ENCODE peak calls at places on chromosomes 13 and 19, in six cellular contexts. F, M, I, Z, U and A are unnamed samples.

GRCh38 chr13:39197645-39198007 is 159.4 kb downstream of the NHLRC3 start:
- DNase-seq in F (no peak), M (no peak), I (no peak), Z (no peak), U (no peak), A (no peak)

GRCh38 chr13:94435604-94436226 is 43.8 kb downstream of the DCT start:
- DNase-seq in F (no peak), M (no peak), I (no peak), Z (no peak), U (no peak), A (peak)

GRCh38 chr13:113635709-113636108 is 22.3 kb downstream of the ATP4B start:
- DNase-seq in F (peak), M (no peak), I (no peak), Z (no peak), U (no peak), A (no peak)

GRCh38 chr19:39544201-39544903 is 4.4 kb upstream of the EID2 start:
- DNase-seq in F (no peak), M (no peak), I (no peak), Z (no peak), U (no peak), A (no peak)

GRCh38 chr19:2587001-2587719 is 111.2 kb downstream of the GADD45B start:
- DNase-seq in F (no peak), M (no peak), I (no peak), Z (no peak), U (no peak), A (no peak)

GRCh38 chr13:41554626-41555386 is 97.5 kb downstream of the RGCC start:
- DNase-seq in F (no peak), M (no peak), I (no peak), Z (no peak), U (no peak), A (peak)

GRCh38 chr19:30046522-30046921 is 104.5 kb downstream of the URI1 start:
- DNase-seq in F (no peak), M (no peak), I (no peak), Z (no peak), U (peak), A (no peak)

GRCh38 chr13:51714663-51715168 is 89.2 kb downstream of the DHRS12 start:
- DNase-seq in F (no peak), M (no peak), I (no peak), Z (no peak), U (peak), A (peak)

GRCh38 chr13:89380101-89380500 is 1708.9 kb downstream of the SLITRK5 start:
- DNase-seq in F (no peak), M (no peak), I (no peak), Z (no peak), U (no peak), A (no peak)

GRCh38 chr19:5447700-5448311 is 7.4 kb upstream of the ZNRF4 start:
- DNase-seq in F (no peak), M (no peak), I (no peak), Z (no peak), U (no peak), A (no peak)

GRCh38 chr13:50685491-50685890 is 158.0 kb downstream of the DLEU7 start:
- DNase-seq in F (peak), M (no peak), I (no peak), Z (peak), U (peak), A (no peak)

GRCh38 chr19:18098891-18099622 is 1.5 kb downstream of the MAST3 start:
- DNase-seq in F (no peak), M (peak), I (no peak), Z (no peak), U (no peak), A (peak)

GRCh38 chr19:11203194-11204075 is 6.1 kb upstream of the KANK2 start:
- DNase-seq in F (peak), M (peak), I (peak), Z (peak), U (peak), A (peak)

GRCh38 chr19:10565028-10565566 is 713 bp downstream of the KRI1 start:
- DNase-seq in F (peak), M (no peak), I (no peak), Z (no peak), U (peak), A (peak)

GRCh38 chr13:109883181-109884180 is 97.1 kb upstream of the IRS2 start:
- DNase-seq in F (peak), M (no peak), I (no peak), Z (no peak), U (no peak), A (no peak)

DNA sequence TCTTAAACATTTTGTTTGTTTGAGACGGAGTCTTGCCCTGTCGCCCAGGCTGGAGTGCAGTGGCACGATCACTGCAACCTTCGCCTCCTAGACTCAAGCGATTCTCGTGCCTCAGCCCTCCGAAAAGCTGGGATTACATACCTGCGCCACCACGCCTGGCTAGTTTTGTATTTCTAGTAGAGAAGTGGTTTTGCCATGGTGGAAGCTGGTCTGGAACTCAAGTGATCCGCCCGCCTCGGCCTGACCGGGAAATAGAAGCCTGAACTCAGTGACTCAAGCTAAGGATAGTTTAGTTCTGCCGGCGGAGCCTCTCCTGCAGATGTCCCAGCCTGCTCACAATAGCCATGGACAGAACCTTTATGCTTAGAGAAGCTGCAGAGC is 53.0 kb upstream of the ZNF254 start:
- DNase-seq in F (peak), M (peak), I (peak), Z (peak), U (peak), A (peak)
- TF ChIP-seq CTCF in F (no peak), M (no peak), I (no peak), Z (no peak), U (no peak), A (no peak)

GRCh38 chr13:91576590-91576989 is 178.2 kb downstream of the GPC5 start:
- DNase-seq in F (no peak), M (no peak), I (peak), Z (no peak), U (no peak), A (no peak)
- TF ChIP-seq CTCF in F (no peak), M (no peak), I (peak), Z (no peak), U (peak), A (no peak)

GRCh38 chr19:16338470-16339360 is 14.1 kb downstream of the KLF2 start:
- DNase-seq in F (peak), M (no peak), I (no peak), Z (no peak), U (peak), A (peak)
- TF ChIP-seq CTCF in F (no peak), M (no peak), I (no peak), Z (no peak), U (peak), A (no peak)

GRCh38 chr13:40387775-40388174 is 278.7 kb downstream of the FOXO1 start:
- DNase-seq in F (no peak), M (no peak), I (no peak), Z (no peak), U (no peak), A (no peak)

GRCh38 chr13:40389081-40389641 is 277.3 kb downstream of the FOXO1 start:
- DNase-seq in F (no peak), M (no peak), I (no peak), Z (no peak), U (no peak), A (no peak)

GRCh38 chr13:40391788-40392187 is 274.7 kb downstream of the FOXO1 start:
- DNase-seq in F (no peak), M (no peak), I (no peak), Z (no peak), U (no peak), A (no peak)

GRCh38 chr13:40388617-40389016 is 277.8 kb downstream of the FOXO1 start:
- DNase-seq in F (no peak), M (peak), I (no peak), Z (no peak), U (peak), A (peak)

GRCh38 chr13:40390290-40391008 is 276.0 kb downstream of the FOXO1 start:
- DNase-seq in F (no peak), M (no peak), I (no peak), Z (no peak), U (no peak), A (no peak)
- TF ChIP-seq CTCF in F (no peak), M (no peak), I (no peak), Z (no peak), U (no peak), A (no peak)